ENCODE peak calls at places on chromosomes 3 and 15, in nine cellular contexts. W is breast epithelium, R is HepG2, D is transverse colon, A is endothelial cell of umbilical vein, P is GM12878, G is stomach, X is HCT116, N is Panc1. V is an unnamed sample.

GRCh38 chr3:160409812-160410610 is 10.6 kb downstream of the SMC4 start:
- DNase-seq in W (no peak), R (no peak), D (no peak), A (peak; percentile 44), P (no peak), G (no peak), X (no peak), N (no peak), V (no peak)

GRCh38 chr15:64681424-64682024 is 93.9 kb downstream of the RBPMS2 start:
- DNase-seq in W (no peak), R (peak; percentile 72), D (peak; percentile 32), A (peak; percentile 70), P (no peak), G (peak; percentile 47), X (peak; percentile 61), N (peak; percentile 32), V (peak; percentile 41)

GRCh38 chr3:150238995-150239612 is 169.0 kb upstream of the TSC22D2 start:
- DNase-seq in W (no peak), R (peak; percentile 25), D (peak; percentile 38), A (no peak), P (no peak), G (peak; percentile 36), X (peak; percentile 56), N (no peak), V (no peak)

GRCh38 chr3:58271901-58272501 is 34.0 kb upstream of the RPP14 start:
- DNase-seq in W (no peak), R (no peak), D (no peak), A (peak; percentile 79), P (no peak), G (peak; percentile 34), X (peak; percentile 73), N (peak; percentile 30), V (no peak)

GRCh38 chr3:197355713-197356112 is 57.3 kb upstream of the DLG1 start:
- DNase-seq in W (no peak), R (peak; percentile 87), D (no peak), A (no peak), P (no peak), G (no peak), X (no peak), N (no peak), V (no peak)

GRCh38 chr3:187983484-187984124 is 170.4 kb upstream of the LPP start:
- DNase-seq in W (no peak), R (peak; percentile 93), D (no peak), A (no peak), P (no peak), G (no peak), X (no peak), N (no peak), V (no peak)

GRCh38 chr3:171380084-171380483 is 80.1 kb downstream of the TNIK start:
- DNase-seq in W (no peak), R (no peak), D (no peak), A (no peak), P (no peak), G (no peak), X (no peak), N (no peak), V (no peak)

GRCh38 chr3:32818431-32819085 is 761 bp downstream of the TRIM71 start:
- DNase-seq in W (no peak), R (no peak), D (no peak), A (no peak), P (no peak), G (no peak), X (no peak), N (no peak), V (no peak)

GRCh38 chr3:116667324-116667723 is 42.3 kb upstream of the TUSC7 start:
- DNase-seq in W (no peak), R (no peak), D (no peak), A (no peak), P (no peak), G (no peak), X (no peak), N (no peak), V (no peak)

GRCh38 chr3:197181751-197182150 is 116.7 kb downstream of the DLG1 start:
- DNase-seq in W (no peak), R (no peak), D (no peak), A (no peak), P (no peak), G (no peak), X (no peak), N (no peak), V (no peak)

GRCh38 chr3:128203171-128203570 is 49.9 kb downstream of the EEFSEC start:
- DNase-seq in W (no peak), R (no peak), D (no peak), A (no peak), P (no peak), G (no peak), X (no peak), N (no peak), V (no peak)

GRCh38 chr3:111903067-111903511 is 44.0 kb downstream of the PHLDB2 start:
- DNase-seq in W (no peak), R (no peak), D (no peak), A (peak; percentile 67), P (no peak), G (no peak), X (peak; percentile 98), N (no peak), V (no peak)

GRCh38 chr15:50055333-50056278 is 63.4 kb downstream of the ATP8B4 start:
- DNase-seq in W (no peak), R (no peak), D (no peak), A (no peak), P (no peak), G (no peak), X (no peak), N (no peak), V (no peak)
- TF ChIP-seq POLR2AphosphoS5 in W (no peak), R (no peak), D (no peak), A (no peak), P (no peak), G (no peak), X (no peak), N (no peak), V (no peak)

GRCh38 chr15:59115047-59115446 is 10.1 kb downstream of the CCNB2 start:
- DNase-seq in W (no peak), R (no peak), D (no peak), A (no peak), P (no peak), G (no peak), X (no peak), N (no peak), V (no peak)

GRCh38 chr15:59116771-59117170 is 11.8 kb downstream of the CCNB2 start:
- DNase-seq in W (no peak), R (no peak), D (no peak), A (no peak), P (no peak), G (no peak), X (no peak), N (no peak), V (no peak)

GRCh38 chr15:59111267-59111666 is 6.3 kb downstream of the CCNB2 start:
- DNase-seq in W (no peak), R (no peak), D (no peak), A (no peak), P (no peak), G (no peak), X (no peak), N (no peak), V (no peak)

GRCh38 chr15:59119625-59120024 is 14.7 kb downstream of the CCNB2 start:
- DNase-seq in W (no peak), R (no peak), D (no peak), A (no peak), P (no peak), G (no peak), X (no peak), N (no peak), V (no peak)

GRCh38 chr15:59116141-59116540 is 11.2 kb downstream of the CCNB2 start:
- DNase-seq in W (no peak), R (no peak), D (no peak), A (no peak), P (no peak), G (no peak), X (no peak), N (no peak), V (no peak)
- H3K36me3 ChIP-seq in W (no peaks in the 10 kb centered on the region), R (peaks cover 24% of the 10 kb centered on the region), D (no peaks in the 10 kb centered on the region), A (peaks cover 29% of the 10 kb centered on the region), P (peaks cover 20% of the 10 kb centered on the region), G (no peaks in the 10 kb centered on the region), X (peaks cover 69% of the 10 kb centered on the region), N (peaks cover 24% of the 10 kb centered on the region), V (no peaks in the 10 kb centered on the region)

GRCh38 chr15:40444741-40445140 is 4.0 kb downstream of the BAHD1 start:
- DNase-seq in W (no peak), R (no peak), D (no peak), A (no peak), P (no peak), G (no peak), X (no peak), N (no peak), V (no peak)

GRCh38 chr15:40445411-40446055 is 4.8 kb downstream of the BAHD1 start:
- DNase-seq in W (no peak), R (no peak), D (peak; percentile 32), A (no peak), P (no peak), G (no peak), X (no peak), N (no peak), V (no peak)

GRCh38 chr15:40441736-40442531 is 1.2 kb downstream of the BAHD1 start:
- DNase-seq in W (no peak), R (no peak), D (peak; percentile 30), A (peak; percentile 18), P (no peak), G (no peak), X (no peak), N (no peak), V (peak; percentile 88)

GRCh38 chr15:40443255-40443654 is 2.5 kb downstream of the BAHD1 start:
- DNase-seq in W (no peak), R (no peak), D (no peak), A (no peak), P (no peak), G (no peak), X (no peak), N (no peak), V (no peak)

DNA sequence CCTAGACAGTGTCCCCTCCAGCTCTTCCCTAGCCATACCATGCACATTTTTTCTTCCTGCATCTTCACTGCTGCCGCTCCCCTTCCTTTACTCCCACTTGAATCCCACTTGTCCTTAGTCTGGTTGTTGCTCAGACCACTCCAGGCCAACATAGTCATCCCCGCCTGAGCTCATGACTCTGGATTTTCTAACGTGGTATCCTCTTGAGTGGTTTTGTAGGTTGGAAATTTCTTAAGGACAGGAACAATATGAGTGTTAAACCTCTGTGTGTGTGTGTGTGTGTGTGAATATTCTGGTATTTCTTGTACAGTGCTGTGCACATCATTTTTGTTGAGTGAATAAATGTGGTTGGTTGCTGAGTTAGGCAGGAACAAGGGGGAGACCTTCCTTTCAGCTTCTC is 3.1 kb downstream of the BAHD1 start:
- DNase-seq in W (no peak), R (no peak), D (no peak), A (no peak), P (no peak), G (no peak), X (no peak), N (no peak), V (no peak)
- H3K4me1 ChIP-seq in W (peaks cover 15% of the 10 kb centered on the region), R (peaks cover 46% of the 10 kb centered on the region), D (peaks cover 22% of the 10 kb centered on the region), A (peaks cover 6% of the 10 kb centered on the region), P (peaks cover 11% of the 10 kb centered on the region), G (peaks cover 54% of the 10 kb centered on the region), X (peaks cover 18% of the 10 kb centered on the region), N (peaks cover 48% of the 10 kb centered on the region), V (peaks cover 57% of the 10 kb centered on the region)

DNA sequence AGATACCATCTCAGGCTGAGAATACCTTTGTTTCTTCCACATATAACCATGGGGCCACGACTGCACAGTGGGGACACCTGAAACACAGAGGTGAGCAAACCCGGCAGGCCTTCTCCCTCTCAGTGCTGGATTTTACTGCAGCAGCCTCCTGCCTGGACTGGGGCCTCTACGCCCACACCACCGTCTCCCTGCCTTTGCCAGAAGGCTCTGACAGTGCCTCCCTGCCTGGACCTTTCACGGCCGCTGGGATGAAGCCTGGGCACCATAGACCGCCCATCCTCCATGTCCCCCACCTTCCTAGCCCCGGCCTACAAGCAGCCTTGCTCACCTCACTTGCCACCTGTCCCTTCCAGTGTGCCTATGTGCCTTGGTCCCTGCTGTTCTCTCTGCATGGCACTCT is 214.3 kb downstream of the NFKBIZ start:
- DNase-seq in W (no peak), R (no peak), D (no peak), A (no peak), P (no peak), G (no peak), X (no peak), N (no peak), V (peak; percentile 54)
- TF ChIP-seq POLR2AphosphoS5 in W (no peak), R (no peak), D (no peak), A (no peak), P (no peak), G (no peak), X (no peak), N (no peak), V (no peak)

V was measured in spleen.